ENCODE peak calls at places on chromosome 5, in nine cellular contexts. P is AG04450, Y is IMR-90, J is esophagus muscularis mucosa, S is brain microvascular endothelial cell, R is H9, M is A549, U is heart right ventricle, H is tibial nerve. F is an unnamed sample.
A peak's percentile ranks its signal among the peaks of the same experiment; 100 is the strongest.

GRCh38 chr5:145848854-145849253 is 13.7 kb upstream of the PRELID2 start:
- DNase-seq in P (no peak), M (no peak), U (no peak), S (peak; percentile 67), J (no peak), H (no peak), R (no peak), Y (peak; percentile 77), F (peak; percentile 63)

GRCh38 chr5:51375084-51375483 is 8.2 kb upstream of the ISL1 start:
- DNase-seq in J (no peak), Y (no peak), R (no peak), H (no peak), U (no peak), M (no peak), P (no peak), S (no peak), F (no peak)

GRCh38 chr5:131104169-131104775 is 60.8 kb downstream of the HINT1 start:
- DNase-seq in U (no peak), S (no peak), P (no peak), J (no peak), Y (no peak), M (no peak), H (no peak), R (no peak), F (no peak)

GRCh38 chr5:9513825-9514224 is 32.0 kb downstream of the SEMA5A start:
- DNase-seq in P (no peak), U (no peak), H (no peak), Y (peak; percentile 47), M (no peak), S (peak; percentile 40), R (no peak), J (no peak), F (no peak)

GRCh38 chr5:82356808-82357671 is 78.9 kb upstream of the RPS23 start:
- DNase-seq in J (peak; percentile 94), R (peak; percentile 50), M (peak; percentile 85), P (peak; percentile 54), Y (peak; percentile 94), H (peak; percentile 59), S (peak; percentile 96), U (peak; percentile 87), F (peak; percentile 96)

GRCh38 chr5:111223790-111224560 is at the start of gene CAMK4:
- DNase-seq in P (peak; percentile 23), S (peak; percentile 38), J (no peak), U (peak; percentile 54), R (peak; percentile 81), M (peak; percentile 18), Y (peak; percentile 73), H (peak; percentile 26), F (peak; percentile 88)

GRCh38 chr5:135324160-135324559 is 74.9 kb downstream of the MACROH2A1 start:
- DNase-seq in P (no peak), H (no peak), S (no peak), M (no peak), J (no peak), R (no peak), Y (no peak), U (no peak), F (no peak)

GRCh38 chr5:157080291-157080690 is 21.4 kb upstream of the HAVCR1 start:
- DNase-seq in J (no peak), M (no peak), S (no peak), H (no peak), R (no peak), Y (no peak), P (no peak), U (no peak), F (no peak)

GRCh38 chr5:79561525-79561893 is 47.6 kb upstream of the HOMER1 start:
- DNase-seq in S (no peak), H (no peak), R (no peak), Y (no peak), J (no peak), U (no peak), M (no peak), P (no peak), F (no peak)

GRCh38 chr5:84494453-84494852 is 109.8 kb upstream of the EDIL3 start:
- DNase-seq in U (no peak), M (no peak), J (no peak), Y (peak; percentile 95), P (peak; percentile 63), S (peak; percentile 89), R (no peak), H (no peak), F (no peak)

GRCh38 chr5:179115845-179116524 is 55.8 kb downstream of the ZNF354C start:
- DNase-seq in Y (no peak), R (no peak), P (no peak), H (no peak), M (no peak), S (no peak), U (no peak), J (peak; percentile 45), F (no peak)

DNA sequence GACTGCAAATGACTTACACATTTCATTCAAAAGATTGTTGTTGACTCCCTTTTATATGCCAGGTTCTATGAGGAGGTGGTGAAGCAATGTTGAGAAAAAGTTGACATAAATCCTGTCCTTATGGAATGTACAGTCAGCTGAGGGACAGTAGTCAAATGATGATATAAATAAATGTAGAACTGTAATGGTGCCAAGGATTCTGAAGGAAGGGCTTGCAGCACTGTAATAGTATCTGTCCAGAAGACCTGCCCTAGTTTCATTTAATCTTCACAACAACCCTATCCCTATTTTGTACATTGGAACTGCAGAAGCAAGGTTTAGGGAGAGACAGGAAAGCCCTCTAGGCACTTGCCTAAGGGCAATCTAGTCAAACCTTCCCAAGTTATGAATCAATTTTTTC is 34.4 kb upstream of the LIFR start:
- DNase-seq in P (no peak), J (no peak), U (no peak), H (no peak), S (no peak), Y (no peak), R (no peak), M (no peak), F (no peak)
- H3K27ac ChIP-seq in P (no peak overlapping the region), J (no peak overlapping the region), U (no peak overlapping the region), H (no peak overlapping the region), S (no peak overlapping the region), Y (no peak overlapping the region), R (no peak overlapping the region), M (no peak overlapping the region), F (no peak overlapping the region)

DNA sequence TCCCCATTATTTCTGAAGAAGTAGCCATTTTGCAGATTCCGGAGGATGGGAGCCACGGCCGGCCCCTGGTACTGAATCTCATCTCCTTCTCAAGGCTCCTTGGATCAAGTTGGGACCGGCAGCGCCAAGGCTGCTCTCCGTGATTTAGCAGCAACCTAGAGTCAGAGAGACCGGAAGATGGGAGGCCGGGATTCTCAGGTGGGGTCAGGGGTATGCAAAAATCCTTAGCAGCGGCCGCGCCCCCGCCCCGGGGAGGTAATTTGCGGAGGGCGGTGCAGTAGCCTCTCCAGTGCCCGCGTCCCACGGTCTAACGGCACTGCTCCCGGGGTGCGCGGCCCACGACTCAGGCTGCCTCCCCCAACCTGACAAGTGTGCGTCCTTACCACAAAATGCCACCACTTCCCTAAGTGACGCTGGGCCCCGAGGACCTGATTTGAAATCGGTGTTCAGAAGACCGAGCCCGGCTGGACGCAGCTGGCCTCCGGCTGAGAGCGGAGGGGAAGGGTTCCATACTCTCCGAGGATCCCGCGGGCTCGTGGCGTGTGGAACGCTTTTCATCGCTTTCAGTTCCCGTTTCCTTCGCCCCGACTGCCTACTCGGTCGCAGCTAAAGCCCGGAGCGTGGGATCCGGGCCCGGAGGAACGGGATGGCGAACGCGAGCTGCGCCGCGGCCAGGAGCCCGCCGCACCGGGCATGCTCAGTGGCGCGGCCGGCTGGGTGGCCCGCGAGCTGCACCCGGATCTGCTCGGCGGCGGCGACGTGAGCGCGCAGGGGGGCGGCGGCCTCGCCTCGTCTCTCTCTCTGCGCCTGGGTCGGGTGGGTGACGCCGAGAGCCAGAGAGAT is at the start of gene SCAMP1:
- DNase-seq in J (peak; percentile 97), U (peak; percentile 91), M (peak; percentile 91), Y (peak; percentile 92), P (peak; percentile 81), R (peak; percentile 95), S (peak; percentile 87), H (peak; percentile 81), F (peak; percentile 94)
- TF ChIP-seq CTCF in J (peak; percentile 63), U (peak; percentile 63), M (no peak), Y (peak; percentile 38), P (peak; percentile 30), R (peak; percentile 45), S (peak; percentile 6), H (peak; percentile 40), F (peak; percentile 58)

DNA sequence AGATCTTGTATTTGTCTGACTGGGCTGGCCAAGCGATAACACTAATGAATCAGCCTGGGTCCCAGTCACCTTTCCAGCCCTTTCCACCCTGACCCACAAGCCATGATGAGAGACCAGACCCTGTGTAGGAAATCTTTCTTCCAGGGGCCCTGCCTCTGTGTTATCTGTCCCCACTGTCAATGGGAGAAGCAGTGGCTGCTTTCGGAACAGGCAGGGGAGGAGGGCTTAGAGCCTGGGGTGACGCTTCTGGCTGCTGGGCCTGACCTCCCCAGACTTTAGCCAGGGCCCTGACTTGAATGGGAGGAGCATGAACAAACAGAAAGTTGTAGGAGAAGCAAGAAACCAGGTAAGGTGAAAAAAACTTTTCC is 12.3 kb upstream of the GPX3 start:
- DNase-seq in S (no peak), J (no peak), H (no peak), R (no peak), Y (no peak), M (no peak), P (no peak), U (no peak), F (no peak)
- H3K27ac ChIP-seq in S (no peak overlapping the region), J (peak overlapping the region; percentile 94), H (peak overlapping the region; percentile 91), R (no peak overlapping the region), Y (no peak overlapping the region), M (no peak overlapping the region), P (no peak overlapping the region), U (no peak overlapping the region), F (no peak overlapping the region)

GRCh38 chr5:159207616-159208507 is 1.5 kb downstream of the RNF145 start:
- DNase-seq in S (peak; percentile 68), Y (peak; percentile 78), R (peak; percentile 76), M (peak; percentile 85), H (peak; percentile 48), P (peak; percentile 51), U (peak; percentile 81), J (peak; percentile 93), F (peak; percentile 80)
- TF ChIP-seq CTCF in S (peak; percentile 19), Y (no peak), R (no peak), M (no peak), H (no peak), P (no peak), U (no peak), J (no peak), F (no peak)

GRCh38 chr5:149799119-149799623 is 69.1 kb downstream of the PPARGC1B start:
- DNase-seq in M (peak; percentile 91), R (no peak), P (peak; percentile 44), H (no peak), J (peak; percentile 94), U (peak; percentile 73), Y (peak; percentile 90), S (peak; percentile 88), F (peak; percentile 96)
- H3K27ac ChIP-seq in M (peak overlapping the region; percentile 95), R (no peak overlapping the region), P (no peak overlapping the region), H (no peak overlapping the region), J (peak overlapping the region; percentile 90), U (peak overlapping the region; percentile 89), Y (no peak overlapping the region), S (no peak overlapping the region), F (peak overlapping the region; percentile 82)

GRCh38 chr5:76836181-76836580 is 13.6 kb upstream of the S100Z start:
- DNase-seq in H (no peak), P (no peak), J (no peak), Y (peak; percentile 60), M (no peak), S (no peak), U (no peak), R (no peak), F (no peak)
- TF ChIP-seq CTCF in H (no peak), P (peak; percentile 45), J (no peak), Y (peak; percentile 38), M (peak; percentile 19), S (peak; percentile 51), U (no peak), R (no peak), F (no peak)

GRCh38 chr5:66145737-66146136 is 1.6 kb downstream of the SREK1 start:
- DNase-seq in U (no peak), R (no peak), P (no peak), Y (no peak), H (no peak), S (no peak), M (no peak), J (no peak), F (no peak)
- H3K27ac ChIP-seq in U (peak overlapping the region; percentile 99), R (no peak overlapping the region), P (no peak overlapping the region), Y (no peak overlapping the region), H (peak overlapping the region; percentile 98), S (no peak overlapping the region), M (no peak overlapping the region), J (peak overlapping the region; percentile 95), F (no peak overlapping the region)

F was measured in RWPE1.